ENCODE peak calls at places on chromosomes 16 and 17, in nine cellular contexts. One of them, this sample, is unnamed.

GRCh38 chr17:27575912-27576252 is 55.1 kb upstream of the LGALS9 start:
- DNase-seq in breast epithelium: no peak
- DNase-seq in transverse colon: no peak
- DNase-seq in GM23338: no peak
- DNase-seq in HCT116: no peak
- DNase-seq in prostate gland: no peak
- DNase-seq in suprapubic skin: no peak
- DNase-seq in stomach: no peak
- DNase-seq in Panc1: no peak
- DNase-seq in this sample: no peak

GRCh38 chr16:11015607-11016006 is 71.2 kb downstream of the CLEC16A start:
- DNase-seq in breast epithelium: no peak
- DNase-seq in transverse colon: no peak
- DNase-seq in GM23338: no peak
- DNase-seq in HCT116: no peak
- DNase-seq in prostate gland: no peak
- DNase-seq in suprapubic skin: no peak
- DNase-seq in stomach: no peak
- DNase-seq in Panc1: no peak
- DNase-seq in this sample: no peak

GRCh38 chr16:86732621-86733297 is 154.4 kb downstream of the FOXL1 start:
- DNase-seq in breast epithelium: no peak
- DNase-seq in transverse colon: no peak
- DNase-seq in GM23338: peak; percentile 79
- DNase-seq in HCT116: no peak
- DNase-seq in prostate gland: no peak
- DNase-seq in suprapubic skin: no peak
- DNase-seq in stomach: no peak
- DNase-seq in Panc1: no peak
- DNase-seq in this sample: no peak

GRCh38 chr17:50143461-50144176 is 6.9 kb downstream of the PPP1R9B start:
- DNase-seq in breast epithelium: no peak
- DNase-seq in transverse colon: no peak
- DNase-seq in GM23338: no peak
- DNase-seq in HCT116: no peak
- DNase-seq in prostate gland: no peak
- DNase-seq in suprapubic skin: peak; percentile 60
- DNase-seq in stomach: no peak
- DNase-seq in Panc1: no peak
- DNase-seq in this sample: no peak

GRCh38 chr16:53152321-53152720 is 97.5 kb downstream of the CHD9 start:
- DNase-seq in breast epithelium: no peak
- DNase-seq in transverse colon: no peak
- DNase-seq in GM23338: no peak
- DNase-seq in HCT116: no peak
- DNase-seq in prostate gland: no peak
- DNase-seq in suprapubic skin: no peak
- DNase-seq in stomach: no peak
- DNase-seq in Panc1: no peak
- DNase-seq in this sample: no peak

GRCh38 chr17:33751702-33752065 is 458.6 kb upstream of the ASIC2 start:
- DNase-seq in breast epithelium: no peak
- DNase-seq in transverse colon: no peak
- DNase-seq in GM23338: peak; percentile 60
- DNase-seq in HCT116: no peak
- DNase-seq in prostate gland: no peak
- DNase-seq in suprapubic skin: no peak
- DNase-seq in stomach: no peak
- DNase-seq in Panc1: no peak
- DNase-seq in this sample: no peak

GRCh38 chr16:13193721-13194120 is 292.3 kb downstream of the SHISA9 start:
- DNase-seq in breast epithelium: no peak
- DNase-seq in transverse colon: no peak
- DNase-seq in GM23338: no peak
- DNase-seq in HCT116: no peak
- DNase-seq in prostate gland: no peak
- DNase-seq in suprapubic skin: no peak
- DNase-seq in stomach: no peak
- DNase-seq in Panc1: no peak
- DNase-seq in this sample: no peak

GRCh38 chr16:84572096-84572495 is 45.8 kb downstream of the COTL1 start:
- DNase-seq in breast epithelium: no peak
- DNase-seq in transverse colon: no peak
- DNase-seq in GM23338: no peak
- DNase-seq in HCT116: no peak
- DNase-seq in prostate gland: no peak
- DNase-seq in suprapubic skin: no peak
- DNase-seq in stomach: no peak
- DNase-seq in Panc1: no peak
- DNase-seq in this sample: no peak

GRCh38 chr16:17269434-17269833 is 201.3 kb downstream of the XYLT1 start:
- DNase-seq in breast epithelium: no peak
- DNase-seq in transverse colon: no peak
- DNase-seq in GM23338: no peak
- DNase-seq in HCT116: no peak
- DNase-seq in prostate gland: no peak
- DNase-seq in suprapubic skin: no peak
- DNase-seq in stomach: no peak
- DNase-seq in Panc1: no peak
- DNase-seq in this sample: no peak

GRCh38 chr17:46818929-46819859 is 702 bp upstream of the WNT3 start:
- DNase-seq in breast epithelium: no peak
- DNase-seq in transverse colon: no peak
- DNase-seq in GM23338: peak; percentile 92
- DNase-seq in HCT116: no peak
- DNase-seq in prostate gland: no peak
- DNase-seq in suprapubic skin: no peak
- DNase-seq in stomach: no peak
- DNase-seq in Panc1: no peak
- DNase-seq in this sample: no peak

GRCh38 chr17:75084039-75084660 is 3.6 kb upstream of the SLC16A5 start:
- DNase-seq in breast epithelium: no peak
- DNase-seq in transverse colon: no peak
- DNase-seq in GM23338: no peak
- DNase-seq in HCT116: no peak
- DNase-seq in prostate gland: no peak
- DNase-seq in suprapubic skin: no peak
- DNase-seq in stomach: no peak
- DNase-seq in Panc1: no peak
- DNase-seq in this sample: no peak

GRCh38 chr16:85843471-85844168 is 44.1 kb downstream of the COX4I1 start:
- DNase-seq in breast epithelium: no peak
- DNase-seq in transverse colon: no peak
- DNase-seq in GM23338: no peak
- DNase-seq in HCT116: no peak
- DNase-seq in prostate gland: no peak
- DNase-seq in suprapubic skin: no peak
- DNase-seq in stomach: no peak
- DNase-seq in Panc1: no peak
- DNase-seq in this sample: no peak

GRCh38 chr17:8894673-8895578 is 27.5 kb upstream of the PIK3R6 start:
- DNase-seq in breast epithelium: peak; percentile 49
- DNase-seq in transverse colon: peak; percentile 53
- DNase-seq in GM23338: peak; percentile 79
- DNase-seq in HCT116: peak; percentile 39
- DNase-seq in prostate gland: peak; percentile 46
- DNase-seq in suprapubic skin: no peak
- DNase-seq in stomach: peak; percentile 70
- DNase-seq in Panc1: no peak
- DNase-seq in this sample: no peak

GRCh38 chr17:73057196-73057595 is 35.3 kb downstream of the SLC39A11 start:
- DNase-seq in breast epithelium: no peak
- DNase-seq in transverse colon: no peak
- DNase-seq in GM23338: no peak
- DNase-seq in HCT116: no peak
- DNase-seq in prostate gland: no peak
- DNase-seq in suprapubic skin: no peak
- DNase-seq in stomach: no peak
- DNase-seq in Panc1: no peak
- DNase-seq in this sample: no peak

GRCh38 chr17:83200231-83200699 is 120.9 kb downstream of the METRNL start:
- DNase-seq in breast epithelium: peak; percentile 90
- DNase-seq in transverse colon: peak; percentile 63
- DNase-seq in GM23338: no peak
- DNase-seq in HCT116: no peak
- DNase-seq in prostate gland: peak; percentile 51
- DNase-seq in suprapubic skin: peak; percentile 91
- DNase-seq in stomach: peak; percentile 70
- DNase-seq in Panc1: no peak
- DNase-seq in this sample: no peak

GRCh38 chr17:74744714-74745547 is 3.5 kb upstream of the NHERF1 start:
- DNase-seq in breast epithelium: peak; percentile 95
- DNase-seq in transverse colon: peak; percentile 94
- DNase-seq in GM23338: peak; percentile 81
- DNase-seq in HCT116: peak; percentile 64
- DNase-seq in prostate gland: peak; percentile 86
- DNase-seq in suprapubic skin: peak; percentile 91
- DNase-seq in stomach: peak; percentile 96
- DNase-seq in Panc1: peak; percentile 52
- DNase-seq in this sample: no peak

GRCh38 chr16:2710711-2711231 is 9.3 kb downstream of the PRSS27 start:
- DNase-seq in breast epithelium: no peak
- DNase-seq in transverse colon: no peak
- DNase-seq in GM23338: no peak
- DNase-seq in HCT116: no peak
- DNase-seq in prostate gland: no peak
- DNase-seq in suprapubic skin: no peak
- DNase-seq in stomach: no peak
- DNase-seq in Panc1: no peak
- DNase-seq in this sample: no peak

GRCh38 chr17:79132271-79133064 is 57.8 kb downstream of the ENGASE start:
- DNase-seq in breast epithelium: no peak
- DNase-seq in transverse colon: no peak
- DNase-seq in GM23338: no peak
- DNase-seq in HCT116: no peak
- DNase-seq in prostate gland: no peak
- DNase-seq in suprapubic skin: no peak
- DNase-seq in stomach: no peak
- DNase-seq in Panc1: no peak
- DNase-seq in this sample: no peak

GRCh38 chr17:73638556-73638955 is 5.7 kb downstream of the SDK2 start:
- DNase-seq in breast epithelium: no peak
- DNase-seq in transverse colon: no peak
- DNase-seq in GM23338: no peak
- DNase-seq in HCT116: no peak
- DNase-seq in prostate gland: no peak
- DNase-seq in suprapubic skin: no peak
- DNase-seq in stomach: peak; percentile 8
- DNase-seq in Panc1: no peak
- DNase-seq in this sample: no peak

GRCh38 chr17:66405836-66406679 is 103.6 kb downstream of the PRKCA start:
- DNase-seq in breast epithelium: no peak
- DNase-seq in transverse colon: no peak
- DNase-seq in GM23338: no peak
- DNase-seq in HCT116: no peak
- DNase-seq in prostate gland: no peak
- DNase-seq in suprapubic skin: no peak
- DNase-seq in stomach: no peak
- DNase-seq in Panc1: no peak
- DNase-seq in this sample: no peak

GRCh38 chr17:76673729-76674128 is 30.2 kb upstream of the ST6GALNAC1 start:
- DNase-seq in breast epithelium: no peak
- DNase-seq in transverse colon: no peak
- DNase-seq in GM23338: no peak
- DNase-seq in HCT116: no peak
- DNase-seq in prostate gland: no peak
- DNase-seq in suprapubic skin: no peak
- DNase-seq in stomach: no peak
- DNase-seq in Panc1: no peak
- DNase-seq in this sample: no peak
- H3K27ac ChIP-seq in breast epithelium: no peak overlapping the region
- H3K27ac ChIP-seq in transverse colon: peak overlapping the region; percentile 94
- H3K27ac ChIP-seq in GM23338: no peak overlapping the region
- H3K27ac ChIP-seq in HCT116: no peak overlapping the region
- H3K27ac ChIP-seq in prostate gland: no peak overlapping the region
- H3K27ac ChIP-seq in suprapubic skin: no peak overlapping the region
- H3K27ac ChIP-seq in stomach: no peak overlapping the region
- H3K27ac ChIP-seq in Panc1: no peak overlapping the region
- H3K27ac ChIP-seq in this sample: no peak overlapping the region

GRCh38 chr17:64661731-64661980 is 451 bp downstream of the SMURF2 start:
- DNase-seq in breast epithelium: no peak
- DNase-seq in transverse colon: no peak
- DNase-seq in GM23338: no peak
- DNase-seq in HCT116: no peak
- DNase-seq in prostate gland: peak; percentile 61
- DNase-seq in suprapubic skin: peak; percentile 76
- DNase-seq in stomach: no peak
- DNase-seq in Panc1: no peak
- DNase-seq in this sample: no peak
- TF ChIP-seq POLR2AphosphoS5 in breast epithelium: no peak
- TF ChIP-seq POLR2AphosphoS5 in transverse colon: no peak
- TF ChIP-seq POLR2AphosphoS5 in GM23338: no peak
- TF ChIP-seq POLR2AphosphoS5 in HCT116: no peak
- TF ChIP-seq POLR2AphosphoS5 in prostate gland: no peak
- TF ChIP-seq POLR2AphosphoS5 in suprapubic skin: no peak
- TF ChIP-seq POLR2AphosphoS5 in stomach: no peak
- TF ChIP-seq POLR2AphosphoS5 in Panc1: no peak
- TF ChIP-seq POLR2AphosphoS5 in this sample: no peak

DNA sequence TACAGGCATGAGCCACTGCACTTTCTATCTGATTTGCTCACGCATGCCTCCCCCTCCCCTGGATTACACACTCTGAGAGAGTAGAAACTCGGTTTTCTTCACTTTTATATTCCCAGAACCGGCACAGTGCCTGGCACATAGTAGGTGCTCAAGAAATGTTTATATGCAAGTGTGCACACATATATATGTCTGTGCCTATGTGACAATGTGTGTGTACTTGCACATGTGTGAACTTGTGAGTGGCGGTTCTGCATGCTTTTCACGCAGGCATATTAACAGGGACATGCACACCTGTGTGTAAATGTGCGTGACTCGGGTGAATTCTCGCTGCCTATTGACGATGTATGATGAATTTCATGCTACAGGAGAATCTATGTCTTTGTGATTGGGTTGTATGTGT is 22.1 kb upstream of the IL21R start:
- DNase-seq in breast epithelium: no peak
- DNase-seq in transverse colon: no peak
- DNase-seq in GM23338: no peak
- DNase-seq in HCT116: no peak
- DNase-seq in prostate gland: no peak
- DNase-seq in suprapubic skin: no peak
- DNase-seq in stomach: no peak
- DNase-seq in Panc1: no peak
- DNase-seq in this sample: no peak
- H3K27ac ChIP-seq in breast epithelium: no peak overlapping the region
- H3K27ac ChIP-seq in transverse colon: no peak overlapping the region
- H3K27ac ChIP-seq in GM23338: no peak overlapping the region
- H3K27ac ChIP-seq in HCT116: no peak overlapping the region
- H3K27ac ChIP-seq in prostate gland: no peak overlapping the region
- H3K27ac ChIP-seq in suprapubic skin: no peak overlapping the region
- H3K27ac ChIP-seq in stomach: no peak overlapping the region
- H3K27ac ChIP-seq in Panc1: no peak overlapping the region
- H3K27ac ChIP-seq in this sample: no peak overlapping the region

GRCh38 chr17:3557768-3558583 is at the start of gene TRPV3:
- DNase-seq in breast epithelium: no peak
- DNase-seq in transverse colon: peak; percentile 84
- DNase-seq in GM23338: no peak
- DNase-seq in HCT116: peak; percentile 21
- DNase-seq in prostate gland: peak; percentile 15
- DNase-seq in suprapubic skin: no peak
- DNase-seq in stomach: peak; percentile 72
- DNase-seq in Panc1: no peak
- DNase-seq in this sample: no peak
- TF ChIP-seq POLR2AphosphoS5 in breast epithelium: no peak
- TF ChIP-seq POLR2AphosphoS5 in transverse colon: peak; percentile 48
- TF ChIP-seq POLR2AphosphoS5 in GM23338: no peak
- TF ChIP-seq POLR2AphosphoS5 in HCT116: no peak
- TF ChIP-seq POLR2AphosphoS5 in prostate gland: no peak
- TF ChIP-seq POLR2AphosphoS5 in suprapubic skin: peak; percentile 7
- TF ChIP-seq POLR2AphosphoS5 in stomach: no peak
- TF ChIP-seq POLR2AphosphoS5 in Panc1: no peak
- TF ChIP-seq POLR2AphosphoS5 in this sample: no peak